ENCODE peak calls at places on chromosome 14, in five cellular contexts. One of them, this sample, is unnamed.

GRCh38 chr14:30928462-30928861 is 54.1 kb downstream of the COCH start:
- DNase-seq in mesenteric fat pad: no peak
- DNase-seq in NCI-H1417: no peak
- DNase-seq in stimulated activated CD4-positive, alpha-beta T cell treated with anti-CD3 and anti-CD28 coated beads, Interleukin-4, amount 100 ng/mL, for 48 hours: no peak
- DNase-seq in M059J: peak
- DNase-seq in this sample: no peak

GRCh38 chr14:33836203-33836894 is 114.5 kb downstream of the EGLN3 start:
- DNase-seq in mesenteric fat pad: no peak
- DNase-seq in NCI-H1417: no peak
- DNase-seq in stimulated activated CD4-positive, alpha-beta T cell treated with anti-CD3 and anti-CD28 coated beads, Interleukin-4, amount 100 ng/mL, for 48 hours: no peak
- DNase-seq in M059J: peak
- DNase-seq in this sample: no peak

GRCh38 chr14:24179961-24180726 is 8.3 kb downstream of the REC8 start:
- DNase-seq in mesenteric fat pad: no peak
- DNase-seq in NCI-H1417: no peak
- DNase-seq in stimulated activated CD4-positive, alpha-beta T cell treated with anti-CD3 and anti-CD28 coated beads, Interleukin-4, amount 100 ng/mL, for 48 hours: no peak
- DNase-seq in M059J: peak
- DNase-seq in this sample: no peak

GRCh38 chr14:65832431-65833253 is 420.1 kb downstream of the FUT8 start:
- DNase-seq in mesenteric fat pad: no peak
- DNase-seq in NCI-H1417: no peak
- DNase-seq in stimulated activated CD4-positive, alpha-beta T cell treated with anti-CD3 and anti-CD28 coated beads, Interleukin-4, amount 100 ng/mL, for 48 hours: no peak
- DNase-seq in M059J: no peak
- DNase-seq in this sample: no peak

GRCh38 chr14:63457498-63457897 is 85.7 kb downstream of the PPP2R5E start:
- DNase-seq in mesenteric fat pad: no peak
- DNase-seq in NCI-H1417: no peak
- DNase-seq in stimulated activated CD4-positive, alpha-beta T cell treated with anti-CD3 and anti-CD28 coated beads, Interleukin-4, amount 100 ng/mL, for 48 hours: no peak
- DNase-seq in M059J: no peak
- DNase-seq in this sample: no peak

GRCh38 chr14:100890044-100890443 is 13.5 kb downstream of the RTL1 start:
- DNase-seq in mesenteric fat pad: no peak
- DNase-seq in NCI-H1417: no peak
- DNase-seq in stimulated activated CD4-positive, alpha-beta T cell treated with anti-CD3 and anti-CD28 coated beads, Interleukin-4, amount 100 ng/mL, for 48 hours: no peak
- DNase-seq in M059J: no peak
- DNase-seq in this sample: no peak

GRCh38 chr14:105439710-105440553 is 20.3 kb downstream of the MTA1 start:
- DNase-seq in mesenteric fat pad: no peak
- DNase-seq in NCI-H1417: no peak
- DNase-seq in stimulated activated CD4-positive, alpha-beta T cell treated with anti-CD3 and anti-CD28 coated beads, Interleukin-4, amount 100 ng/mL, for 48 hours: no peak
- DNase-seq in M059J: no peak
- DNase-seq in this sample: no peak

GRCh38 chr14:102819790-102820330 is 42.6 kb downstream of the TRAF3 start:
- DNase-seq in mesenteric fat pad: no peak
- DNase-seq in NCI-H1417: no peak
- DNase-seq in stimulated activated CD4-positive, alpha-beta T cell treated with anti-CD3 and anti-CD28 coated beads, Interleukin-4, amount 100 ng/mL, for 48 hours: no peak
- DNase-seq in M059J: no peak
- DNase-seq in this sample: no peak

GRCh38 chr14:71654810-71655209 is 277.4 kb upstream of the RGS6 start:
- DNase-seq in mesenteric fat pad: no peak
- DNase-seq in NCI-H1417: no peak
- DNase-seq in stimulated activated CD4-positive, alpha-beta T cell treated with anti-CD3 and anti-CD28 coated beads, Interleukin-4, amount 100 ng/mL, for 48 hours: no peak
- DNase-seq in M059J: no peak
- DNase-seq in this sample: no peak

GRCh38 chr14:100547633-100548294 is 39.5 kb downstream of the BEGAIN start:
- DNase-seq in mesenteric fat pad: no peak
- DNase-seq in NCI-H1417: peak
- DNase-seq in stimulated activated CD4-positive, alpha-beta T cell treated with anti-CD3 and anti-CD28 coated beads, Interleukin-4, amount 100 ng/mL, for 48 hours: no peak
- DNase-seq in M059J: peak
- DNase-seq in this sample: no peak

GRCh38 chr14:99958380-99958779 is 106.8 kb upstream of the EVL start:
- DNase-seq in mesenteric fat pad: peak
- DNase-seq in NCI-H1417: no peak
- DNase-seq in stimulated activated CD4-positive, alpha-beta T cell treated with anti-CD3 and anti-CD28 coated beads, Interleukin-4, amount 100 ng/mL, for 48 hours: no peak
- DNase-seq in M059J: no peak
- DNase-seq in this sample: no peak

GRCh38 chr14:100851946-100852620 is 26.2 kb downstream of the MEG3 start:
- DNase-seq in mesenteric fat pad: no peak
- DNase-seq in NCI-H1417: no peak
- DNase-seq in stimulated activated CD4-positive, alpha-beta T cell treated with anti-CD3 and anti-CD28 coated beads, Interleukin-4, amount 100 ng/mL, for 48 hours: no peak
- DNase-seq in M059J: no peak
- DNase-seq in this sample: no peak

GRCh38 chr14:59582161-59582560 is 5.5 kb upstream of the CCDC175 start:
- DNase-seq in mesenteric fat pad: no peak
- DNase-seq in NCI-H1417: no peak
- DNase-seq in stimulated activated CD4-positive, alpha-beta T cell treated with anti-CD3 and anti-CD28 coated beads, Interleukin-4, amount 100 ng/mL, for 48 hours: no peak
- DNase-seq in M059J: peak
- DNase-seq in this sample: no peak

GRCh38 chr14:60648934-60649814 is at the start of gene SIX1:
- DNase-seq in mesenteric fat pad: no peak
- DNase-seq in NCI-H1417: peak
- DNase-seq in stimulated activated CD4-positive, alpha-beta T cell treated with anti-CD3 and anti-CD28 coated beads, Interleukin-4, amount 100 ng/mL, for 48 hours: no peak
- DNase-seq in M059J: peak
- DNase-seq in this sample: peak